ENCODE peak calls at places on chromosomes 5 and 9, in seven cellular contexts. N, B, C, V, K, W and G are unnamed samples.

GRCh38 chr5:19927919-19928318 is 60.1 kb downstream of the CDH18 start:
- DNase-seq in N (no peak), B (no peak), C (no peak), V (no peak), K (no peak), W (no peak), G (no peak)

GRCh38 chr9:93127395-93127911 is 6.6 kb downstream of the NINJ1 start:
- DNase-seq in N (peak; percentile 40), B (no peak), C (no peak), V (no peak), K (no peak), W (peak; percentile 81), G (no peak)

GRCh38 chr5:125537661-125538060 is 791.2 kb upstream of the ZNF608 start:
- DNase-seq in N (no peak), B (no peak), C (no peak), V (no peak), K (no peak), W (no peak), G (no peak)

GRCh38 chr9:88460583-88461332 is 72.5 kb downstream of the SPIN1 start:
- DNase-seq in N (no peak), B (peak; percentile 37), C (no peak), V (no peak), K (no peak), W (no peak), G (no peak)

GRCh38 chr5:179746872-179747271 is 14.2 kb downstream of the MAML1 start:
- DNase-seq in N (no peak), B (no peak), C (no peak), V (no peak), K (no peak), W (no peak), G (no peak)

GRCh38 chr5:88667187-88668141 is 215.5 kb downstream of the MEF2C start:
- DNase-seq in N (no peak), B (no peak), C (no peak), V (no peak), K (no peak), W (peak; percentile 39), G (no peak)

GRCh38 chr9:129869585-129870501 is 34.6 kb downstream of the USP20 start:
- DNase-seq in N (no peak), B (no peak), C (no peak), V (no peak), K (no peak), W (peak; percentile 67), G (no peak)

GRCh38 chr5:74257645-74258328 is 382.7 kb downstream of the ENC1 start:
- DNase-seq in N (peak; percentile 68), B (peak; percentile 48), C (peak; percentile 50), V (no peak), K (no peak), W (no peak), G (no peak)

GRCh38 chr5:154683101-154683757 is 71.9 kb upstream of the LARP1 start:
- DNase-seq in N (no peak), B (no peak), C (no peak), V (no peak), K (no peak), W (no peak), G (no peak)

GRCh38 chr9:93812410-93812668 is 142.8 kb downstream of the BARX1 start:
- DNase-seq in N (no peak), B (no peak), C (no peak), V (no peak), K (no peak), W (no peak), G (no peak)

GRCh38 chr9:93808115-93809029 is 146.8 kb downstream of the BARX1 start:
- DNase-seq in N (no peak), B (no peak), C (no peak), V (no peak), K (no peak), W (no peak), G (no peak)

GRCh38 chr9:98254236-98255063 is 999 bp downstream of the TBC1D2 start:
- DNase-seq in N (no peak), B (peak; percentile 24), C (no peak), V (no peak), K (no peak), W (no peak), G (no peak)

GRCh38 chr5:125198270-125198974 is 452.0 kb upstream of the ZNF608 start:
- DNase-seq in N (peak; percentile 87), B (peak; percentile 68), C (peak; percentile 80), V (no peak), K (no peak), W (no peak), G (no peak)

GRCh38 chr9:108093773-108094675 is 604.5 kb upstream of the KLF4 start:
- DNase-seq in N (no peak), B (peak; percentile 52), C (peak; percentile 39), V (no peak), K (no peak), W (no peak), G (no peak)

GRCh38 chr5:82426419-82427154 is 148.4 kb upstream of the RPS23 start:
- DNase-seq in N (no peak), B (no peak), C (no peak), V (no peak), K (no peak), W (no peak), G (no peak)

GRCh38 chr5:45277860-45278259 is 418.3 kb downstream of the HCN1 start:
- DNase-seq in N (no peak), B (no peak), C (no peak), V (no peak), K (no peak), W (no peak), G (no peak)

GRCh38 chr5:54659651-54660050 is 142.1 kb downstream of the SNX18 start:
- DNase-seq in N (no peak), B (peak; percentile 65), C (no peak), V (no peak), K (no peak), W (no peak), G (no peak)

GRCh38 chr5:90461303-90461702 is 13.3 kb downstream of the MBLAC2 start:
- DNase-seq in N (no peak), B (no peak), C (no peak), V (no peak), K (no peak), W (no peak), G (no peak)

GRCh38 chr9:7756088-7756487 is 43.5 kb downstream of the DMAC1 start:
- DNase-seq in N (no peak), B (no peak), C (no peak), V (peak; percentile 31), K (no peak), W (no peak), G (no peak)

GRCh38 chr5:60350794-60351193 is 349.2 kb downstream of the DEPDC1B start:
- DNase-seq in N (no peak), B (no peak), C (peak; percentile 88), V (no peak), K (no peak), W (no peak), G (no peak)

GRCh38 chr9:35616681-35617459 is 1.3 kb downstream of the CD72 start:
- DNase-seq in N (peak; percentile 77), B (peak; percentile 79), C (peak; percentile 77), V (peak; percentile 56), K (peak; percentile 71), W (peak; percentile 90), G (peak; percentile 36)

GRCh38 chr5:178531786-178532185 is 58.4 kb downstream of the COL23A1 start:
- DNase-seq in N (no peak), B (no peak), C (no peak), V (no peak), K (no peak), W (no peak), G (no peak)

GRCh38 chr5:9782806-9783560 is 152.8 kb upstream of the TAS2R1 start:
- DNase-seq in N (no peak), B (peak; percentile 83), C (no peak), V (no peak), K (no peak), W (no peak), G (no peak)
- H3K9me3 ChIP-seq in N (peaks cover 6% of the 10 kb centered on the region), B (no peaks in the 10 kb centered on the region), C (no peaks in the 10 kb centered on the region), V (no peaks in the 10 kb centered on the region), K (no peaks in the 10 kb centered on the region), W (no peaks in the 10 kb centered on the region), G (no peaks in the 10 kb centered on the region)

DNA sequence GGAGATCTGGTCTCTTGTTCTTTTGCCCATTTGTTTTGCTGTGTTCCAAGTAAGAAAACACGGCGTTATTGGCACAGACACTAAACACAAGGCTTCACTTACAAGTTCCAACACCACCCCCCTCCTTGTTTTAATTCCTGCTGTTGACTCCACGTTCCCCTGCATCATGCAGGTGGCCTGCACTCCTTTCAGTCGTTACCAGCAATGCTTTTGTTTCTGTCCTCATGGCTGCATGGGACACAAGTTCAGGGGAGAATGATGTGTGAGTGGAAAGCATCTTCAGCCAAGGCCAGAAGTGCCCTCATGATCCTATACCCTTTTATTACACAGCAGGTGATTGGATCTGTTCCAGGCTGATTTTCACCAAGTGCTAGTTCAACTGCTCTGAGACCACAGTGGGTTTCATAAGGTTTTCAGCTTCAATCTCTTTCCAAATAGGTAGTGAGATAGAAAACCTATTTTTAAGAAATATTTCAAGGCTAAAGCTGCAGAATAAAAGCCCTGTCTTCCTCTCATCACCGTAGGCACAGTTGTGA is 609.1 kb downstream of the IRX1 start:
- DNase-seq in N (no peak), B (no peak), C (no peak), V (no peak), K (no peak), W (no peak), G (no peak)
- H3K9me3 ChIP-seq in N (no peaks in the 10 kb centered on the region), B (no peaks in the 10 kb centered on the region), C (no peaks in the 10 kb centered on the region), V (peaks cover 11% of the 10 kb centered on the region), K (no peaks in the 10 kb centered on the region), W (no peaks in the 10 kb centered on the region), G (no peaks in the 10 kb centered on the region)

GRCh38 chr5:50318220-50318619 is 122.9 kb downstream of the EMB start:
- DNase-seq in N (no peak), B (no peak), C (no peak), V (no peak), K (no peak), W (no peak), G (no peak)
- H3K9me3 ChIP-seq in N (no peaks in the 10 kb centered on the region), B (no peaks in the 10 kb centered on the region), C (no peaks in the 10 kb centered on the region), V (no peaks in the 10 kb centered on the region), K (no peaks in the 10 kb centered on the region), W (no peaks in the 10 kb centered on the region), G (no peaks in the 10 kb centered on the region)

DNA sequence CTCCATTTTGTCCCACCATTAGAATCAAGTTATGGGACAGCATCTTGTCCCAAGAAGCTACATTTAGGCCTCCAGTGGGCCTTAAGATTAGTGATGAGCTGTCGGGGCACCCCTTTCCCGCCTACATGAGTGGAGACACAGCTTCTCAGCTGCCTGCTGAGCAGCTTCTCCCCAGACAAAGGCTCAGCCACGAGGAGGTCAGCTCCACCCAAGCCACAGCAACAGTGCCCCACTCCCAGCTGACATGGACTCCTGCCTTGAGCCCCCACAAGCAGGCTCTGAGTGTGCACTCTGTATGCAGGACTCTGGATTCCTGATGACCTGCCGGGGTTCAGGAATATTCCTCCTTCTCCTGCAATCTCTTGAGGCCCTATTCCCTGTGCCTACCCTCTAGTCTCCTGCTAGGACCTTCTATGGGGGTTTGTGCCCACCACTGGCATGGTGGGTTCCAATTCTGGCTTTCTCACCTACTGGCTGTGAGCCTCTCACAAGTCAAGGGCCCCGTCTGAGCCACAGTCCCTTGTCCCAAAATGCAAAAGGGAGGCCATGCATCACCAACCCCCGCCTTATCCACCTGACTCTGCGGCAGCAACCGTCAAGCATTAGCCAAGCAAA is 269.3 kb downstream of the MED10 start:
- DNase-seq in N (no peak), B (no peak), C (no peak), V (no peak), K (no peak), W (no peak), G (no peak)
- H3K9me3 ChIP-seq in N (no peaks in the 10 kb centered on the region), B (no peaks in the 10 kb centered on the region), C (no peaks in the 10 kb centered on the region), V (no peaks in the 10 kb centered on the region), K (no peaks in the 10 kb centered on the region), W (no peaks in the 10 kb centered on the region), G (no peaks in the 10 kb centered on the region)